ENCODE peak calls at places on chromosomes 2 and 18, in four cellular contexts. R is GM12878, V is K562, C is HepG2. F is an unnamed sample.

GRCh38 chr2:21029519-21029918 is 14.4 kb downstream of the APOB start:
- DNase-seq in R (no peak), V (no peak), C (no peak), F (no peak)

GRCh38 chr18:10265560-10266235 is 188.7 kb upstream of the APCDD1 start:
- DNase-seq in R (no peak), V (no peak), C (no peak), F (no peak)

GRCh38 chr2:137964066-137964858 is at the start of gene HNMT:
- DNase-seq in R (no peak), V (peak; percentile 58), C (peak; percentile 100), F (peak; percentile 7)

GRCh38 chr2:99821039-99821438 is 321.4 kb downstream of the AFF3 start:
- DNase-seq in R (no peak), V (no peak), C (no peak), F (no peak)

GRCh38 chr2:38465789-38466127 is 88.7 kb upstream of the ATL2 start:
- DNase-seq in R (no peak), V (peak; percentile 38), C (peak; percentile 75), F (peak; percentile 66)

GRCh38 chr2:237717366-237718276 is 81.0 kb upstream of the RBM44 start:
- DNase-seq in R (no peak), V (no peak), C (no peak), F (no peak)

GRCh38 chr2:164960159-164960558 is 4.8 kb upstream of the SLC38A11 start:
- DNase-seq in R (no peak), V (no peak), C (no peak), F (no peak)

GRCh38 chr2:41736105-41736567 is 311.7 kb upstream of the PKDCC start:
- DNase-seq in R (peak; percentile 36), V (no peak), C (no peak), F (no peak)

GRCh38 chr2:96939415-96939814 is 47.0 kb downstream of the FAM178B start:
- DNase-seq in R (no peak), V (no peak), C (no peak), F (no peak)

GRCh38 chr2:217918220-217919024 is 84.4 kb downstream of the TNS1 start:
- DNase-seq in R (no peak), V (peak; percentile 39), C (peak; percentile 31), F (peak; percentile 31)

GRCh38 chr2:151306621-151307020 is 17.2 kb upstream of the NMI start:
- DNase-seq in R (no peak), V (no peak), C (no peak), F (no peak)

GRCh38 chr18:21262979-21263378 is 20.9 kb downstream of the GREB1L start:
- DNase-seq in R (no peak), V (no peak), C (no peak), F (no peak)

DNA sequence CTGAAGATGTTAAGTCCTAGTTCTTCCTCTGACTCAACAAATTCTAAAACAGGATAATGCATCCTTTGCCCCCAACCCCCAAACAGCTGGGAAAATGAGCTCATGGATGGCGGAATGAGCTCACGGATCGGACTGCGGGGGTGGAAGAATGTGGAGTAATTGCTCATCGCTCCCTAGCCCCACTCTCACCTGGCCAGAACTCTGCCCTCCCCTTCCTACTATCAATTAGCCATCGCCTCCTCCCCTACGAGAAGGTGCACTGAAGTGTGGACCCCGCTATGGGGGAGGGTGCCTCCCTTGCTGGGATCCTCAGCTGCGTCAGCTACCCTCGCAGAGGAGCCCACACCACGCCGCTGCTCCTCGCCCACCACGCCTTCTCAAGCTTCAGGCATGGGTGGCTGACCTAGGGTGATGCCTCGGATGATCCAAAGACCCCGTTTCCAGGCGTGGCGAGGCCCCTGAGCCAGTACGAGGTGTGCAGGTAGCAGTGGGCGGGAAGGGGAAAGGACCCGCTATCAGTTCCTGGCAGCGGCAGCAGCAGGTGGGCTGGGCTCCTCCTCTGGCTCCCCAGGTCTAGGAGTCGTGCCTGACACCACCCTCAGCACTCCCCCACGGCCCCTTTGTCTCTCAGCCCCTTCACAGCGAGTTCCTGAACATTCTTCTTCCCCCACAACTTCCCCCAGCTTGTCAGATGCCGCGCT is 82.1 kb upstream of the POMC start:
- DNase-seq in R (no peak), V (peak; percentile 69), C (no peak), F (no peak)
- TF ChIP-seq USF2 in R (no peak), V (no peak), C (no peak), F (no peak)

DNA sequence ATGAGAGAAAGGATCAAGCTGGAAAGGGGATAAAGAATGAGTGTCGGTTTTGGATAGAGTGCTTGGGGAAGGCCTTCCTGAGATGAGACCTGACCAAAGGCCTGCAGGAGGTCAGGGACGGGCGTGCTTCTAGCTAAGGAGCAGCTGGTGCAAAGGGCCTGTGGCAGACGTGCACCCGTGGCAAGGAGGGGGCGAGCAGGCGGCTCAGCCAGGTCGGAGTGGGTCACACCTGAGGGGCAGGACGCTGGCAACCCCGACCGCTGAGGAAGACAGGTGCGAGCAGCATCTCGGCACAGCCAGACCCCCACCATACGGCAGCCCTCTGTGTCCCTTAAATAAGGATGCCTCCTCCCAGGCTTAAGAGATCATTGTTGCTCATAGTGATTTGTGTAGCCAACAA is 48.1 kb downstream of the ODC1 start:
- DNase-seq in R (no peak), V (no peak), C (no peak), F (no peak)
- TF ChIP-seq HDAC2 in R (no peak), V (no peak), C (no peak), F (no peak)

GRCh38 chr2:230873670-230874401 is 9.1 kb downstream of the ITM2C start:
- DNase-seq in R (peak; percentile 74), V (no peak), C (no peak), F (no peak)
- TF ChIP-seq CHD4 in R (no peak), V (no peak), C (no peak), F (no peak)

GRCh38 chr18:34694611-34695165 is 15.4 kb upstream of the DTNA start:
- DNase-seq in R (no peak), V (no peak), C (no peak), F (no peak)
- TF ChIP-seq USF2 in R (no peak), V (no peak), C (no peak), F (no peak)